ENCODE peak calls at places on chromosomes 16 and 17, in nine cellular contexts. Y is AG10803; F is thoracic aorta; H is neural crest cell; I is CD8-positive, alpha-beta T cell; C is mesothelial cell of epicardium; E is ascending aorta; W is fibroblast of the aortic adventitia; M is CD4-positive, alpha-beta T cell. S is an unnamed sample.

GRCh38 chr16:3285131-3285530 is 1.8 kb downstream of the ZNF263 start:
- DNase-seq in Y (no peak), F (no peak), H (no peak), I (no peak), C (no peak), E (no peak), W (no peak), M (no peak), S (no peak)

GRCh38 chr17:33968350-33969044 is 286.6 kb upstream of the CCL2 start:
- DNase-seq in Y (no peak), F (no peak), H (no peak), I (peak), C (no peak), E (no peak), W (no peak), M (no peak), S (no peak)

GRCh38 chr17:80948961-80949450 is 42.6 kb upstream of the CHMP6 start:
- DNase-seq in Y (no peak), F (no peak), H (no peak), I (no peak), C (no peak), E (no peak), W (no peak), M (no peak), S (no peak)

GRCh38 chr17:64950871-64951270 is 31.6 kb upstream of the LRRC37A3 start:
- DNase-seq in Y (no peak), F (no peak), H (no peak), I (no peak), C (no peak), E (no peak), W (peak), M (no peak), S (no peak)

GRCh38 chr16:48503779-48504178 is 106.2 kb downstream of the N4BP1 start:
- DNase-seq in Y (peak), F (no peak), H (no peak), I (no peak), C (peak), E (no peak), W (peak), M (no peak), S (no peak)

GRCh38 chr17:13698832-13699231 is 97.1 kb upstream of the HS3ST3A1 start:
- DNase-seq in Y (no peak), F (no peak), H (no peak), I (no peak), C (no peak), E (no peak), W (no peak), M (no peak), S (no peak)

GRCh38 chr16:73177896-73178295 is 130.0 kb upstream of the ZFHX3 start:
- DNase-seq in Y (no peak), F (no peak), H (no peak), I (no peak), C (no peak), E (no peak), W (no peak), M (no peak), S (no peak)

GRCh38 chr16:49661465-49662187 is 194.3 kb downstream of the ZNF423 start:
- DNase-seq in Y (no peak), F (no peak), H (no peak), I (no peak), C (no peak), E (no peak), W (no peak), M (no peak), S (no peak)

GRCh38 chr17:51103050-51103449 is 17.6 kb downstream of the SPAG9 start:
- DNase-seq in Y (no peak), F (no peak), H (no peak), I (no peak), C (no peak), E (no peak), W (no peak), M (no peak), S (no peak)

GRCh38 chr16:73196670-73197069 is 148.7 kb upstream of the ZFHX3 start:
- DNase-seq in Y (peak), F (peak), H (peak), I (peak), C (no peak), E (no peak), W (peak), M (no peak), S (no peak)

GRCh38 chr17:798246-798645 is 16.1 kb downstream of the MRM3 start:
- DNase-seq in Y (no peak), F (no peak), H (no peak), I (no peak), C (no peak), E (no peak), W (no peak), M (no peak), S (no peak)

GRCh38 chr16:85674418-85674755 is 14.4 kb downstream of the GINS2 start:
- DNase-seq in Y (no peak), F (no peak), H (no peak), I (no peak), C (no peak), E (no peak), W (no peak), M (no peak), S (no peak)

GRCh38 chr17:33493566-33493965 is 200.5 kb upstream of the ASIC2 start:
- DNase-seq in Y (no peak), F (no peak), H (no peak), I (no peak), C (no peak), E (no peak), W (no peak), M (no peak), S (no peak)

GRCh38 chr16:53781023-53781605 is 77.2 kb downstream of the FTO start:
- DNase-seq in Y (no peak), F (no peak), H (no peak), I (no peak), C (no peak), E (no peak), W (peak), M (no peak), S (no peak)

GRCh38 chr16:86823895-86824671 is 245.7 kb downstream of the FOXL1 start:
- DNase-seq in Y (peak), F (no peak), H (no peak), I (no peak), C (no peak), E (no peak), W (peak), M (no peak), S (no peak)

GRCh38 chr16:84485255-84486010 is 19.0 kb downstream of the MEAK7 start:
- DNase-seq in Y (no peak), F (no peak), H (no peak), I (no peak), C (no peak), E (no peak), W (no peak), M (no peak), S (peak)

GRCh38 chr17:67245073-67245693 is at the start of gene HELZ:
- DNase-seq in Y (peak), F (no peak), H (peak), I (peak), C (peak), E (no peak), W (peak), M (peak), S (peak)

GRCh38 chr16:68887107-68887506 is 43.8 kb downstream of the TANGO6 start:
- DNase-seq in Y (no peak), F (no peak), H (no peak), I (no peak), C (no peak), E (no peak), W (no peak), M (no peak), S (no peak)

DNA sequence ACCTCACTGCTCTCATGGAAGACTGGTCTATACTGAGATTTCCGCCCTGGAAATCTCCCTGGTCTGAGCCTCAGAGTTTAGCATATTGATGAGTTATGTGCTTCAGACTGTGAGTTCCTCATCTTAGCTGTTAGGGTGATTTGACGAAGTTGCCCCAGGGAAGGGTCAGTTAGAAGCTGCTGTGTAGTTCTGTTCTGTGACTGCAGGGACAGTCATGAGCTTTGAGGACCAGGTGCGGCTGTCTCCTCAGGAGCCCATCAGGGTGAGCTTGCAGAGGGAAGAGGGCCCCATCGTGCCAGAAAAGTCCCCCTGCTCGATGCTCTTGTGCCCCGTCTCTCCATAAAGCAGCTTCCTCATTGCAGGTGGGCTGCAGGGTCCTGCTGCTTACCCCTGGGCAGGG is 28.3 kb upstream of the IL17C start:
- DNase-seq in Y (no peak), F (no peak), H (no peak), I (no peak), C (no peak), E (no peak), W (no peak), M (no peak), S (no peak)
- TF ChIP-seq CTCF in Y (no peak), F (no peak), H (peak), I (no peak), C (no peak), E (no peak), W (peak), M (no peak), S (peak)

GRCh38 chr16:22336581-22336980 is 37.8 kb downstream of the CDR2 start:
- DNase-seq in Y (no peak), F (no peak), H (no peak), I (no peak), C (no peak), E (no peak), W (no peak), M (no peak), S (no peak)

GRCh38 chr16:22335668-22336246 is 38.5 kb downstream of the POLR3E start:
- DNase-seq in Y (no peak), F (no peak), H (no peak), I (no peak), C (no peak), E (no peak), W (no peak), M (no peak), S (no peak)

GRCh38 chr16:22337849-22338248 is 36.6 kb downstream of the CDR2 start:
- DNase-seq in Y (no peak), F (no peak), H (no peak), I (no peak), C (no peak), E (no peak), W (no peak), M (no peak), S (no peak)

GRCh38 chr16:22333457-22333994 is 36.3 kb downstream of the POLR3E start:
- DNase-seq in Y (no peak), F (no peak), H (no peak), I (no peak), C (no peak), E (no peak), W (no peak), M (no peak), S (no peak)

GRCh38 chr16:22337045-22337444 is 37.4 kb downstream of the CDR2 start:
- DNase-seq in Y (no peak), F (no peak), H (no peak), I (no peak), C (no peak), E (no peak), W (no peak), M (no peak), S (no peak)
- TF ChIP-seq CTCF in Y (no peak), F (no peak), H (no peak), I (no peak), C (no peak), E (no peak), W (no peak), M (no peak), S (no peak)

DNA sequence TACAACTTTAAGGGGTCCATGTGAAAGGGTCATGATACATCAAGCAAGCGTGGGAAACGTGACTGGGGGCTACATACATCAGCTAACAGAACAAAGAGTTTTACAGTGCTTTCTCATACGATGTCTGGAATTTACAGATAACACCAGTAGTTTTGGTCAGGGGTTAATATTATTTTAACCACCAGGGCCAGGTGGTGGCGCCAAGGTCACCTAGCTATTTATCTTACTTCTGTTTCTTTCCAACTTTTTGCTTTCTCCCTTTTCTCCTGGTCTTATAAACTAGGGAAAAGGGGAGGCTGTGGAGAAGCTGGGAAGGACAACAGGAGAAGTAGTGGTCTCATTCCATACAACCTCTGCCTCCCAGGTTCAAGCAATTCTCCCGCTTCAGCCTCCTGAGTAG is 37.9 kb downstream of the CLEC3A start:
- DNase-seq in Y (no peak), F (no peak), H (no peak), I (no peak), C (no peak), E (no peak), W (no peak), M (no peak), S (no peak)
- TF ChIP-seq CTCF in Y (no peak), F (no peak), H (no peak), I (no peak), C (no peak), E (no peak), W (no peak), M (no peak), S (no peak)

DNA sequence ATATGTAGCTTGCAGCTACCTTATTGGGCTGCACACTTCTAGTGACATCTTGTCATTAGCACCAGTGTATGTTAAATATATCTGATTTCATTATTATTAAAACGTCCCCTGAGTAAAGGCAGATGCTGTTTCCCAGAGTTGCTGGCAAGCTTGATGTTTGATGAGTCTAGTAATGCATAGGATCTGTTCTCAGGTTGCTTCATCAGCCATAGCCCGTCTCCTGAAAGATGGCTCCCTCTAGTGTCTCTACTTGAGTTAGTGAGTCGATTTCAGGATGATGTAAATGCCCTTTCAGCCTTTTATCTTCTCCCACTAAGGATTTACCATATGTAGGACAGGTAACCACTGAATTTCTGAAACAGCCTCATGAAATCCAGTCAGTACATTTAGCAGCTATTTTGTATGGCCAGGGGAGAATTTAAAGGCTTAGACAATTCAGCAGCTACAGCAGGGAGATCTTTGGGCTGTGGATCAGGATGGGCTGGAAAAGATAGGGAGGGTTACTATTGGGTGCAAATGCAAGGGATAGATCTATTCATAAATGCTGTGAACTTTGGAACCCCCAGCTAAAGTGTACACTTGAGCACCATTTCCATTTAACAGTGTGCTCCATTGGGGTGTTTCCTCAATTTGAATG is 376.3 kb downstream of the CNTNAP4 start:
- DNase-seq in Y (peak), F (no peak), H (peak), I (no peak), C (no peak), E (no peak), W (peak), M (no peak), S (no peak)
- TF ChIP-seq CTCF in Y (peak), F (no peak), H (peak), I (no peak), C (no peak), E (no peak), W (peak), M (no peak), S (peak)

GRCh38 chr17:48181653-48182052 is 74.1 kb downstream of the SNX11 start:
- DNase-seq in Y (peak), F (no peak), H (no peak), I (no peak), C (no peak), E (no peak), W (peak), M (no peak), S (no peak)
- TF ChIP-seq CTCF in Y (peak), F (no peak), H (peak), I (no peak), C (no peak), E (no peak), W (peak), M (no peak), S (peak)

DNA sequence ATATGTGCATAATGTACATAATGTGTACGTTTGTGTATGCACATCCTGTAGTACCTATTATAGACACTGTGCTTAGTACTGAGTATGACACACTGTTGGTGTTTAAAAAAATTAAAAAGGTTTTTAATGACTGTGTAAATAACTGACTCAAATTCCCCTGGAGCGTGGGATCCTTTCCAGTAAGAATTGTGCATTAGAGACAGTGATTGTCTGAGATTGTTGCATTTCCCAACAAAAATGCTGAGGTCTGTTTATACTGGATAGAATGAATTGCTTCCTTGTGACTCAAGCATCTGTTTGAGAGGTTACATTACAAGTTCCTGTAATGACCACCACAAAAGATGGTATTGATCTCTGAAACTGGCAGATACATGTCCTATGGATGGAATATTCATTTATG is 229.0 kb downstream of the CDH11 start:
- DNase-seq in Y (peak), F (no peak), H (no peak), I (no peak), C (no peak), E (no peak), W (peak), M (no peak), S (no peak)
- TF ChIP-seq CTCF in Y (peak), F (no peak), H (no peak), I (no peak), C (no peak), E (no peak), W (no peak), M (no peak), S (no peak)

S was measured in type B pancreatic cell.